ENCODE peak calls at places on chromosomes 7 and 10, in six cellular contexts. One of them, this sample, is unnamed. For H3K27me3, the result is how much of the 10 kb centered on the place peaks cover.

GRCh38 chr7:36048902-36049240 is 104.2 kb upstream of the EEPD1 start:
- DNase-seq in endodermal cell: no peak
- DNase-seq in esophagus squamous epithelium: no peak
- DNase-seq in WERI-Rb-1: no peak
- DNase-seq in Panc1: no peak
- DNase-seq in HCT116: no peak
- DNase-seq in this sample: no peak

GRCh38 chr7:111752022-111752582 is 189.8 kb upstream of the IMMP2L start:
- DNase-seq in endodermal cell: peak
- DNase-seq in esophagus squamous epithelium: no peak
- DNase-seq in WERI-Rb-1: peak
- DNase-seq in Panc1: no peak
- DNase-seq in HCT116: peak
- DNase-seq in this sample: peak

GRCh38 chr7:67019562-67020390 is 23.1 kb downstream of the TYW1 start:
- DNase-seq in endodermal cell: no peak
- DNase-seq in esophagus squamous epithelium: no peak
- DNase-seq in WERI-Rb-1: peak
- DNase-seq in Panc1: peak
- DNase-seq in HCT116: no peak
- DNase-seq in this sample: no peak

GRCh38 chr7:55549457-55549856 is 22.8 kb downstream of the VOPP1 start:
- DNase-seq in endodermal cell: no peak
- DNase-seq in esophagus squamous epithelium: no peak
- DNase-seq in WERI-Rb-1: no peak
- DNase-seq in Panc1: no peak
- DNase-seq in HCT116: no peak
- DNase-seq in this sample: no peak

GRCh38 chr10:101217450-101218281 is 11.6 kb downstream of the LBX1 start:
- DNase-seq in endodermal cell: peak
- DNase-seq in esophagus squamous epithelium: no peak
- DNase-seq in WERI-Rb-1: no peak
- DNase-seq in Panc1: no peak
- DNase-seq in HCT116: no peak
- DNase-seq in this sample: no peak

GRCh38 chr7:84248267-84248666 is 53.7 kb upstream of the SEMA3A start:
- DNase-seq in endodermal cell: no peak
- DNase-seq in esophagus squamous epithelium: no peak
- DNase-seq in WERI-Rb-1: no peak
- DNase-seq in Panc1: no peak
- DNase-seq in HCT116: no peak
- DNase-seq in this sample: no peak

GRCh38 chr10:80356563-80356999 is at the start of the genes DYDC1 and DYDC2:
- DNase-seq in endodermal cell: peak
- DNase-seq in esophagus squamous epithelium: no peak
- DNase-seq in WERI-Rb-1: peak
- DNase-seq in Panc1: no peak
- DNase-seq in HCT116: no peak
- DNase-seq in this sample: peak

GRCh38 chr7:99447943-99448342 is 9.2 kb downstream of the CPSF4 start:
- DNase-seq in endodermal cell: peak
- DNase-seq in esophagus squamous epithelium: no peak
- DNase-seq in WERI-Rb-1: no peak
- DNase-seq in Panc1: no peak
- DNase-seq in HCT116: no peak
- DNase-seq in this sample: no peak

GRCh38 chr10:78371118-78371517 is 337.5 kb downstream of the RPS24 start:
- DNase-seq in endodermal cell: peak
- DNase-seq in esophagus squamous epithelium: no peak
- DNase-seq in WERI-Rb-1: peak
- DNase-seq in Panc1: no peak
- DNase-seq in HCT116: no peak
- DNase-seq in this sample: no peak

GRCh38 chr7:7323352-7323751 is 141.0 kb downstream of the C1GALT1 start:
- DNase-seq in endodermal cell: peak
- DNase-seq in esophagus squamous epithelium: no peak
- DNase-seq in WERI-Rb-1: no peak
- DNase-seq in Panc1: no peak
- DNase-seq in HCT116: no peak
- DNase-seq in this sample: no peak

GRCh38 chr7:107045195-107045960 is 873 bp downstream of the PRKAR2B start:
- DNase-seq in endodermal cell: peak
- DNase-seq in esophagus squamous epithelium: no peak
- DNase-seq in WERI-Rb-1: no peak
- DNase-seq in Panc1: no peak
- DNase-seq in HCT116: no peak
- DNase-seq in this sample: no peak

GRCh38 chr10:73911553-73912004 is 647 bp downstream of the PLAU start:
- DNase-seq in endodermal cell: no peak
- DNase-seq in esophagus squamous epithelium: no peak
- DNase-seq in WERI-Rb-1: no peak
- DNase-seq in Panc1: no peak
- DNase-seq in HCT116: no peak
- DNase-seq in this sample: no peak

GRCh38 chr10:102917962-102918816 is at the start of gene CNNM2:
- DNase-seq in endodermal cell: peak
- DNase-seq in esophagus squamous epithelium: peak
- DNase-seq in WERI-Rb-1: peak
- DNase-seq in Panc1: peak
- DNase-seq in HCT116: peak
- DNase-seq in this sample: peak

GRCh38 chr10:102919237-102919959 is 1.3 kb downstream of the CNNM2 start:
- DNase-seq in endodermal cell: peak
- DNase-seq in esophagus squamous epithelium: no peak
- DNase-seq in WERI-Rb-1: no peak
- DNase-seq in Panc1: no peak
- DNase-seq in HCT116: no peak
- DNase-seq in this sample: peak

GRCh38 chr10:102919992-102920736 is 2.1 kb downstream of the CNNM2 start:
- DNase-seq in endodermal cell: peak
- DNase-seq in esophagus squamous epithelium: no peak
- DNase-seq in WERI-Rb-1: no peak
- DNase-seq in Panc1: no peak
- DNase-seq in HCT116: no peak
- DNase-seq in this sample: no peak

GRCh38 chr10:102917314-102917961 is 656 bp upstream of the CNNM2 start:
- DNase-seq in endodermal cell: peak
- DNase-seq in esophagus squamous epithelium: peak
- DNase-seq in WERI-Rb-1: peak
- DNase-seq in Panc1: peak
- DNase-seq in HCT116: peak
- DNase-seq in this sample: peak

GRCh38 chr10:102918817-102919236 is 733 bp downstream of the CNNM2 start:
- DNase-seq in endodermal cell: peak
- DNase-seq in esophagus squamous epithelium: no peak
- DNase-seq in WERI-Rb-1: no peak
- DNase-seq in Panc1: no peak
- DNase-seq in HCT116: no peak
- DNase-seq in this sample: no peak
- TF ChIP-seq CTCF in endodermal cell: no peak
- TF ChIP-seq CTCF in esophagus squamous epithelium: no peak
- TF ChIP-seq CTCF in WERI-Rb-1: no peak
- TF ChIP-seq CTCF in Panc1: peak
- TF ChIP-seq CTCF in HCT116: no peak
- TF ChIP-seq CTCF in this sample: no peak

DNA sequence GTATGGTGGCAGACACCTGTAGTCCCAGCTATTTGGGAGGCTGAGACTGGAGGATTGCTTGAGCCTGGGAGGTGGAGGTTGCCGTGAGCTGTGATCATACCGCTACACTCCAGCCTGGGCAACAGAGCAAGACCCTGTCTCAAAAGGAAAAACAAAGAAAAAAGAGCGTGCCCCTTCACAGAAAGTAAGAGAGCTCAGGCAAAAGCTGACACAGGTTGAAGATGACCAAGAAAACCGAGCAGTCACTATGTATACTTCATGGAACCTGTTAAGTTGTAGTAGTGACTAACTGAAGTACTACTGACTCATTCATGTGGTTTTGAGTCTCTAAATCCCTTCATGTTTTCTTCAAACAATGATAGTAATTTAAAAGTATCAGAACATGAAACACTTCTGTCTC is 1.2 kb upstream of the PRRT4 start:
- DNase-seq in endodermal cell: no peak
- DNase-seq in esophagus squamous epithelium: no peak
- DNase-seq in WERI-Rb-1: no peak
- DNase-seq in Panc1: no peak
- DNase-seq in HCT116: no peak
- DNase-seq in this sample: no peak
- H3K27me3 ChIP-seq in endodermal cell: half or more
- H3K27me3 ChIP-seq in esophagus squamous epithelium: under half
- H3K27me3 ChIP-seq in WERI-Rb-1: under half
- H3K27me3 ChIP-seq in Panc1: under half
- H3K27me3 ChIP-seq in HCT116: under half
- H3K27me3 ChIP-seq in this sample: under half

GRCh38 chr7:1229334-1229935 is 3.2 kb upstream of the UNCX start:
- DNase-seq in endodermal cell: peak
- DNase-seq in esophagus squamous epithelium: no peak
- DNase-seq in WERI-Rb-1: no peak
- DNase-seq in Panc1: no peak
- DNase-seq in HCT116: no peak
- DNase-seq in this sample: no peak

GRCh38 chr7:1226155-1226901 is 6.3 kb upstream of the UNCX start:
- DNase-seq in endodermal cell: peak
- DNase-seq in esophagus squamous epithelium: no peak
- DNase-seq in WERI-Rb-1: peak
- DNase-seq in Panc1: no peak
- DNase-seq in HCT116: no peak
- DNase-seq in this sample: no peak

GRCh38 chr7:1228535-1229333 is 3.9 kb upstream of the UNCX start:
- DNase-seq in endodermal cell: no peak
- DNase-seq in esophagus squamous epithelium: no peak
- DNase-seq in WERI-Rb-1: no peak
- DNase-seq in Panc1: no peak
- DNase-seq in HCT116: no peak
- DNase-seq in this sample: no peak

GRCh38 chr7:1227071-1227804 is 5.4 kb upstream of the UNCX start:
- DNase-seq in endodermal cell: peak
- DNase-seq in esophagus squamous epithelium: no peak
- DNase-seq in WERI-Rb-1: no peak
- DNase-seq in Panc1: no peak
- DNase-seq in HCT116: no peak
- DNase-seq in this sample: no peak

DNA sequence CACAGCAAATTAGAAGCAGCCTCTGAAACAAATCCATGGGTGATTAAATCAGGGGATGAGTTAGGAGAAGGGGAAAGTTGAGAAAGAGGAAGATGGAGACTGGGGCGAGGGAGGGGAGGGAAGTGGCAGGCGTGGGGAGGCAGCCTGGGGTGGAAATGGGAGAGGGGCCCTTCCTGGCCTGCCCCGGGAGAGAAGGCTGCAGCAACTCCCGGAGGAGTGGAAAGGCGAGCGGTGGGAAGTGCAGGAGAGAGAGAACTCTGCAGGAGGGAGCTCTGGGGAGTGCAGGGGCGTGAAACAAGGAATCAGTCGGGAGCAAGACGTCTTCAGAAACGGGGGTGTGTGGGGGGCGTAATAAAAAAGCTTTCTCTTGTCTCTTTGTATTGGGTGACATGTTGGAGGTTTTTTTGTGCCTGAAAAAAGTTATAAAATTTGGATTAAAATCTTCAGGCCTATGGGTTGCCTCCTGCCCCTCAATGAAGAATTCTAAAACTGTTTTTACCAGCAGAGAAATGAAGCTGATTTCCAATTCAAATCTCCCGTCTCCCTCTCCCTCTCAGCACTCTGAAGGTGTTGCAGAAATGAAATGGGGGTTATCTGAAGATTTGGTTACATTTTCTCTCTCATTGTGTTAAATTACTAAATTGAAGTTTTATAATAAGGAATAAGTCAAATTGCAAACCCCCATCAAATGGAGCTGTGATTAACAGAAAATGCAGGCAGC is 4.7 kb upstream of the UNCX start:
- DNase-seq in endodermal cell: peak
- DNase-seq in esophagus squamous epithelium: no peak
- DNase-seq in WERI-Rb-1: no peak
- DNase-seq in Panc1: no peak
- DNase-seq in HCT116: no peak
- DNase-seq in this sample: no peak
- H3K4me3 ChIP-seq in endodermal cell: no peak
- H3K4me3 ChIP-seq in esophagus squamous epithelium: no peak
- H3K4me3 ChIP-seq in WERI-Rb-1: no peak
- H3K4me3 ChIP-seq in Panc1: no peak
- H3K4me3 ChIP-seq in HCT116: no peak
- H3K4me3 ChIP-seq in this sample: no peak

DNA sequence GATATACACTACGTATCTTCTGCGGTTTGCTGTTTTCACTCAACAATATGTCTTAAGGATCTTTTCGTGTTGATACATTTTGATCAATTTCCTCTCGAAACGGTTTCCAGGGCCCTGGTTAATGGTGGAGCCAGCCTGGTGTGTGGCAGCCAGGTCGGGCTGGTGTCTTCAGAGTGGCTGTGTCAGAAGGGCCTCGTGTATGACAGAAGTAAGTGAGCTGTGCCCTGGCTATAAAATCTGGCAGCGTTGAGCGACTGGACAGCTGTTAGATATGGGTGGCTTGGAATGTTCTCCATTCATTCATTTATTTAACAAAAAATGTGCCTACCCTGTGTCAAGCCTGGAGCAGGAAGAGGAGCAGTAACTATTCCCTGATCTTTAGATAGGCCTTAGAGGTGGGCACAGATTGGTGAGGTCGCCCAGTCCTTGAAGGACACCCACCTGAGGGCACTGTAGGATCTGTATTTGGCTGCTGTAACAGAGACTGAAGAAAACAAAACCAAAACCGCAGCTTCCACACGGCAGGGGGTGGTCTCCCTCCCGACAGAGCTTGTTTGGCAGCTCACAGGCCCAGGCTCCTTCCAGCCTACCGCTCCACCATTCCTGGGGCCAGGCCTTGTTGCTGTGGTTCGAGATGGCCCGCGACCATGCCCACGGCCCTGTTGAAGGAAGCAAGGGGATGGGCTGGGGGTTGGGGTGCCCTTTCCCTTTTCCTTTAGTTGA is 30.3 kb downstream of the ZNF783 start:
- DNase-seq in endodermal cell: peak
- DNase-seq in esophagus squamous epithelium: no peak
- DNase-seq in WERI-Rb-1: no peak
- DNase-seq in Panc1: no peak
- DNase-seq in HCT116: no peak
- DNase-seq in this sample: no peak
- TF ChIP-seq CTCF in endodermal cell: no peak
- TF ChIP-seq CTCF in esophagus squamous epithelium: no peak
- TF ChIP-seq CTCF in WERI-Rb-1: no peak
- TF ChIP-seq CTCF in Panc1: no peak
- TF ChIP-seq CTCF in HCT116: no peak
- TF ChIP-seq CTCF in this sample: no peak

GRCh38 chr10:29257106-29257783 is 31.6 kb upstream of the LYZL1 start:
- DNase-seq in endodermal cell: no peak
- DNase-seq in esophagus squamous epithelium: no peak
- DNase-seq in WERI-Rb-1: no peak
- DNase-seq in Panc1: no peak
- DNase-seq in HCT116: no peak
- DNase-seq in this sample: peak

GRCh38 chr10:29256019-29256418 is 32.9 kb upstream of the LYZL1 start:
- DNase-seq in endodermal cell: no peak
- DNase-seq in esophagus squamous epithelium: no peak
- DNase-seq in WERI-Rb-1: no peak
- DNase-seq in Panc1: no peak
- DNase-seq in HCT116: no peak
- DNase-seq in this sample: no peak

GRCh38 chr10:29255117-29255516 is 33.8 kb upstream of the LYZL1 start:
- DNase-seq in endodermal cell: no peak
- DNase-seq in esophagus squamous epithelium: no peak
- DNase-seq in WERI-Rb-1: no peak
- DNase-seq in Panc1: no peak
- DNase-seq in HCT116: no peak
- DNase-seq in this sample: no peak

GRCh38 chr10:29257784-29258135 is 31.1 kb upstream of the LYZL1 start:
- DNase-seq in endodermal cell: no peak
- DNase-seq in esophagus squamous epithelium: no peak
- DNase-seq in WERI-Rb-1: no peak
- DNase-seq in Panc1: no peak
- DNase-seq in HCT116: no peak
- DNase-seq in this sample: no peak

GRCh38 chr10:29256531-29256930 is 32.3 kb upstream of the LYZL1 start:
- DNase-seq in endodermal cell: no peak
- DNase-seq in esophagus squamous epithelium: no peak
- DNase-seq in WERI-Rb-1: no peak
- DNase-seq in Panc1: no peak
- DNase-seq in HCT116: no peak
- DNase-seq in this sample: no peak
- H3K27me3 ChIP-seq in endodermal cell: under half
- H3K27me3 ChIP-seq in esophagus squamous epithelium: under half
- H3K27me3 ChIP-seq in WERI-Rb-1: under half
- H3K27me3 ChIP-seq in Panc1: under half
- H3K27me3 ChIP-seq in HCT116: half or more
- H3K27me3 ChIP-seq in this sample: under half

This sample was measured in psoas muscle.